ENCODE peak calls at places on chromosomes 11 and 22, in eight cellular contexts. One of them, this sample, is unnamed.

GRCh38 chr11:17927643-17928343 is 85.1 kb downstream of the SERGEF start:
- DNase-seq in GM06990: no peak
- DNase-seq in nephron progenitor cell: no peak
- DNase-seq in stimulated activated naive CD8-positive, alpha-beta T cell treated with anti-CD3 and anti-CD28 coated beads, Interleukin-15, amount 100 ng/mL, for 72 hours: no peak
- DNase-seq in H54: no peak
- DNase-seq in activated effector memory CD4-positive, alpha-beta T cell treated with anti-CD3 and anti-CD28 coated beads, Interleukin-2, amount 50 U/mL, for 16 hours: no peak
- DNase-seq in adipocyte: peak; percentile 93
- DNase-seq in astrocyte of the cerebellum: no peak
- DNase-seq in this sample: peak; percentile 77

GRCh38 chr22:49838771-49839717 is 11.4 kb upstream of the BRD1 start:
- DNase-seq in GM06990: no peak
- DNase-seq in nephron progenitor cell: peak; percentile 25
- DNase-seq in stimulated activated naive CD8-positive, alpha-beta T cell treated with anti-CD3 and anti-CD28 coated beads, Interleukin-15, amount 100 ng/mL, for 72 hours: peak; percentile 81
- DNase-seq in H54: no peak
- DNase-seq in activated effector memory CD4-positive, alpha-beta T cell treated with anti-CD3 and anti-CD28 coated beads, Interleukin-2, amount 50 U/mL, for 16 hours: peak; percentile 95
- DNase-seq in adipocyte: no peak
- DNase-seq in astrocyte of the cerebellum: no peak
- DNase-seq in this sample: peak; percentile 54

GRCh38 chr11:68287419-68287818 is 15.6 kb upstream of the C11orf24 start:
- DNase-seq in GM06990: no peak
- DNase-seq in nephron progenitor cell: no peak
- DNase-seq in stimulated activated naive CD8-positive, alpha-beta T cell treated with anti-CD3 and anti-CD28 coated beads, Interleukin-15, amount 100 ng/mL, for 72 hours: no peak
- DNase-seq in H54: no peak
- DNase-seq in activated effector memory CD4-positive, alpha-beta T cell treated with anti-CD3 and anti-CD28 coated beads, Interleukin-2, amount 50 U/mL, for 16 hours: no peak
- DNase-seq in adipocyte: no peak
- DNase-seq in astrocyte of the cerebellum: no peak
- DNase-seq in this sample: no peak

GRCh38 chr11:106161775-106162174 is 84.3 kb downstream of the AASDHPPT start:
- DNase-seq in GM06990: no peak
- DNase-seq in nephron progenitor cell: no peak
- DNase-seq in stimulated activated naive CD8-positive, alpha-beta T cell treated with anti-CD3 and anti-CD28 coated beads, Interleukin-15, amount 100 ng/mL, for 72 hours: no peak
- DNase-seq in H54: no peak
- DNase-seq in activated effector memory CD4-positive, alpha-beta T cell treated with anti-CD3 and anti-CD28 coated beads, Interleukin-2, amount 50 U/mL, for 16 hours: no peak
- DNase-seq in adipocyte: no peak
- DNase-seq in astrocyte of the cerebellum: no peak
- DNase-seq in this sample: no peak

GRCh38 chr11:102850973-102851745 is 7.8 kb upstream of the MMP3 start:
- DNase-seq in GM06990: no peak
- DNase-seq in nephron progenitor cell: no peak
- DNase-seq in stimulated activated naive CD8-positive, alpha-beta T cell treated with anti-CD3 and anti-CD28 coated beads, Interleukin-15, amount 100 ng/mL, for 72 hours: no peak
- DNase-seq in H54: peak; percentile 4
- DNase-seq in activated effector memory CD4-positive, alpha-beta T cell treated with anti-CD3 and anti-CD28 coated beads, Interleukin-2, amount 50 U/mL, for 16 hours: no peak
- DNase-seq in adipocyte: peak; percentile 52
- DNase-seq in astrocyte of the cerebellum: peak; percentile 72
- DNase-seq in this sample: no peak

GRCh38 chr11:44112083-44112865 is 16.8 kb downstream of the EXT2 start:
- DNase-seq in GM06990: no peak
- DNase-seq in nephron progenitor cell: no peak
- DNase-seq in stimulated activated naive CD8-positive, alpha-beta T cell treated with anti-CD3 and anti-CD28 coated beads, Interleukin-15, amount 100 ng/mL, for 72 hours: no peak
- DNase-seq in H54: no peak
- DNase-seq in activated effector memory CD4-positive, alpha-beta T cell treated with anti-CD3 and anti-CD28 coated beads, Interleukin-2, amount 50 U/mL, for 16 hours: no peak
- DNase-seq in adipocyte: peak; percentile 72
- DNase-seq in astrocyte of the cerebellum: peak; percentile 9
- DNase-seq in this sample: peak; percentile 86

GRCh38 chr11:1475841-1476240 is 10.7 kb downstream of the MOB2 start:
- DNase-seq in GM06990: no peak
- DNase-seq in nephron progenitor cell: no peak
- DNase-seq in stimulated activated naive CD8-positive, alpha-beta T cell treated with anti-CD3 and anti-CD28 coated beads, Interleukin-15, amount 100 ng/mL, for 72 hours: no peak
- DNase-seq in H54: no peak
- DNase-seq in activated effector memory CD4-positive, alpha-beta T cell treated with anti-CD3 and anti-CD28 coated beads, Interleukin-2, amount 50 U/mL, for 16 hours: no peak
- DNase-seq in adipocyte: no peak
- DNase-seq in astrocyte of the cerebellum: no peak
- DNase-seq in this sample: no peak

GRCh38 chr11:12318791-12319733 is 58.3 kb upstream of the PARVA start:
- DNase-seq in GM06990: no peak
- DNase-seq in nephron progenitor cell: no peak
- DNase-seq in stimulated activated naive CD8-positive, alpha-beta T cell treated with anti-CD3 and anti-CD28 coated beads, Interleukin-15, amount 100 ng/mL, for 72 hours: no peak
- DNase-seq in H54: no peak
- DNase-seq in activated effector memory CD4-positive, alpha-beta T cell treated with anti-CD3 and anti-CD28 coated beads, Interleukin-2, amount 50 U/mL, for 16 hours: no peak
- DNase-seq in adipocyte: peak; percentile 82
- DNase-seq in astrocyte of the cerebellum: peak; percentile 12
- DNase-seq in this sample: peak; percentile 88

GRCh38 chr11:8267831-8268529 is 4.3 kb upstream of the LMO1 start:
- DNase-seq in GM06990: no peak
- DNase-seq in nephron progenitor cell: peak; percentile 49
- DNase-seq in stimulated activated naive CD8-positive, alpha-beta T cell treated with anti-CD3 and anti-CD28 coated beads, Interleukin-15, amount 100 ng/mL, for 72 hours: peak; percentile 33
- DNase-seq in H54: no peak
- DNase-seq in activated effector memory CD4-positive, alpha-beta T cell treated with anti-CD3 and anti-CD28 coated beads, Interleukin-2, amount 50 U/mL, for 16 hours: peak; percentile 69
- DNase-seq in adipocyte: peak; percentile 43
- DNase-seq in astrocyte of the cerebellum: no peak
- DNase-seq in this sample: no peak

GRCh38 chr22:25141994-25142620 is 57.6 kb upstream of the CRYBB3 start:
- DNase-seq in GM06990: no peak
- DNase-seq in nephron progenitor cell: no peak
- DNase-seq in stimulated activated naive CD8-positive, alpha-beta T cell treated with anti-CD3 and anti-CD28 coated beads, Interleukin-15, amount 100 ng/mL, for 72 hours: no peak
- DNase-seq in H54: no peak
- DNase-seq in activated effector memory CD4-positive, alpha-beta T cell treated with anti-CD3 and anti-CD28 coated beads, Interleukin-2, amount 50 U/mL, for 16 hours: no peak
- DNase-seq in adipocyte: no peak
- DNase-seq in astrocyte of the cerebellum: no peak
- DNase-seq in this sample: no peak

This sample was measured in A673.